ENCODE peak calls at places on chromosome 15, in nine cellular contexts. I is stomach, A is esophagus muscularis mucosa, O is K562, D is SK-N-SH, N is breast epithelium, U is HL-60, L is HCT116, Q is Panc1. G is an unnamed sample.

GRCh38 chr15:58292761-58293175 is 139.0 kb upstream of the LIPC start:
- DNase-seq in I (no peak), A (no peak), O (no peak), D (no peak), N (no peak), U (no peak), L (no peak), Q (no peak), G (no peak)

GRCh38 chr15:43903864-43904290 is 77.1 kb downstream of the WDR76 start:
- DNase-seq in I (peak; percentile 42), A (no peak), O (peak; percentile 89), D (peak; percentile 81), N (no peak), U (peak; percentile 61), L (peak; percentile 56), Q (peak; percentile 47), G (no peak)

GRCh38 chr15:46461416-46461815 is 826.6 kb downstream of the SQOR start:
- DNase-seq in I (no peak), A (no peak), O (no peak), D (no peak), N (no peak), U (no peak), L (no peak), Q (no peak), G (no peak)

GRCh38 chr15:48447657-48448056 is 116.4 kb downstream of the DUT start:
- DNase-seq in I (no peak), A (no peak), O (no peak), D (no peak), N (no peak), U (no peak), L (no peak), Q (no peak), G (no peak)

GRCh38 chr15:51846463-51847230 is 17.2 kb downstream of the TMOD3 start:
- DNase-seq in I (no peak), A (no peak), O (no peak), D (no peak), N (no peak), U (no peak), L (peak; percentile 87), Q (no peak), G (no peak)

GRCh38 chr15:100762913-100763627 is 116.6 kb upstream of the ALDH1A3 start:
- DNase-seq in I (no peak), A (no peak), O (no peak), D (peak; percentile 4), N (no peak), U (no peak), L (no peak), Q (no peak), G (no peak)

GRCh38 chr15:45429974-45430792 is 51.8 kb upstream of the GATM start:
- DNase-seq in I (peak; percentile 86), A (peak; percentile 92), O (peak; percentile 77), D (peak; percentile 51), N (no peak), U (peak; percentile 50), L (no peak), Q (peak; percentile 39), G (peak; percentile 79)

GRCh38 chr15:66751579-66751978 is 49.5 kb downstream of the SMAD6 start:
- DNase-seq in I (peak; percentile 55), A (no peak), O (no peak), D (no peak), N (peak; percentile 79), U (peak; percentile 26), L (peak; percentile 72), Q (no peak), G (peak; percentile 32)

GRCh38 chr15:63277893-63278505 is 594 bp downstream of the APH1B start:
- DNase-seq in I (no peak), A (no peak), O (no peak), D (no peak), N (peak; percentile 47), U (no peak), L (no peak), Q (no peak), G (peak; percentile 39)

GRCh38 chr15:56598991-56599390 is 134.1 kb upstream of the MNS1 start:
- DNase-seq in I (no peak), A (no peak), O (no peak), D (no peak), N (no peak), U (no peak), L (no peak), Q (no peak), G (no peak)

GRCh38 chr15:30991301-30992072 is at the start of gene MTMR10:
- DNase-seq in I (peak; percentile 82), A (no peak), O (peak; percentile 92), D (peak; percentile 96), N (peak; percentile 52), U (peak; percentile 61), L (peak; percentile 36), Q (no peak), G (peak; percentile 97)
- TF ChIP-seq POLR2AphosphoS5 in I (peak; percentile 1), A (peak; percentile 58), O (peak; percentile 71), D (peak; percentile 63), N (peak; percentile 54), U (peak; percentile 63), L (peak; percentile 86), Q (peak; percentile 80), G (peak; percentile 86)

DNA sequence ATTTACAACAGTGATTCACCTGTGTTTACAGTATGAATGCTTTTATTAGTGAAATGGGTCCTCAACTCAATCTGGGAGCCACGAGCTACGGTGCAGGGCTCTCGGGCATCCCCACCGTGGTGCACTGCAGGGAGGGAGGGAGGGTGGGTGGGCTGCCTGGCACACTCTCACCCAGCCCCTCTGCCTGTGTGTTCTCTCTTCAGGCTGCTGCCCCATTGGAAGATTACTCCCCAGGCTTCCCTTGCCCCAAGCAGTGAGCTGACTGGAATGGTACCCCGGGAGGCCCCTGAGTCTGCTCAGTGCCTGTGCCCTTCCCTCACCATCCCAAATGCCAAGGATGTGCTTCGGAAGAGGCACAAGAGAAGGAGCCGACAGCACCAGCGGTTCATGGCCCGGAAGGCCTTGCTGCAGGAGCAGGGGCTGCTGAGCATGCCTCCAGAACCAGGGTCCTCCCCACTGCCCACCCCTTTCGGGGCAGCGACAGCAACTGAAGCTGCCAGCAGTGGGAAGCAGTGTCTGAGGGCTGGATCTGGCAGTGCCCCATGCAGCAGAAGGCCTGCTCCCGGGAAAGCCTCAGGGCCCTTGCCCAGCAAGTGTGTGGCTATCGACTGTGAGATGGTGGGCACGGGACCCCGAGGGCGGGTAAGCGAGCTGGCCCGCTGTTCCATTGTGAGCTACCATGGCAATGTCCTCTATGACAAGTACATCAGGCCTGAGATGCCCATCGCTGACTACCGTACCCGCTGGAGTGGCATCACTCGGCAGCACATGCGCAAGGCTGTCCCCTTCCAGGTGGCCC is 5.0 kb downstream of the AEN start:
- DNase-seq in I (no peak), A (no peak), O (no peak), D (no peak), N (no peak), U (no peak), L (no peak), Q (no peak), G (no peak)
- TF ChIP-seq POLR2AphosphoS5 in I (no peak), A (no peak), O (no peak), D (no peak), N (no peak), U (no peak), L (no peak), Q (no peak), G (no peak)

GRCh38 chr15:40932625-40933519 is 3.7 kb downstream of the DLL4 start:
- DNase-seq in I (no peak), A (no peak), O (no peak), D (no peak), N (no peak), U (no peak), L (no peak), Q (no peak), G (no peak)
- TF ChIP-seq POLR2AphosphoS5 in I (no peak), A (no peak), O (no peak), D (no peak), N (no peak), U (no peak), L (no peak), Q (no peak), G (no peak)

GRCh38 chr15:85580914-85581313 is 200.5 kb downstream of the AKAP13 start:
- DNase-seq in I (peak; percentile 83), A (no peak), O (no peak), D (no peak), N (no peak), U (peak; percentile 29), L (no peak), Q (no peak), G (no peak)

GRCh38 chr15:85583404-85584390 is 203.3 kb downstream of the AKAP13 start:
- DNase-seq in I (peak; percentile 66), A (no peak), O (no peak), D (no peak), N (no peak), U (no peak), L (peak; percentile 36), Q (no peak), G (peak; percentile 76)

GRCh38 chr15:85581495-85581894 is 201.1 kb downstream of the AKAP13 start:
- DNase-seq in I (peak; percentile 58), A (peak; percentile 94), O (no peak), D (no peak), N (peak; percentile 42), U (peak; percentile 25), L (no peak), Q (no peak), G (peak; percentile 76)

GRCh38 chr15:85582076-85582718 is 201.8 kb downstream of the AKAP13 start:
- DNase-seq in I (peak; percentile 37), A (no peak), O (no peak), D (no peak), N (no peak), U (no peak), L (no peak), Q (no peak), G (peak; percentile 64)

DNA sequence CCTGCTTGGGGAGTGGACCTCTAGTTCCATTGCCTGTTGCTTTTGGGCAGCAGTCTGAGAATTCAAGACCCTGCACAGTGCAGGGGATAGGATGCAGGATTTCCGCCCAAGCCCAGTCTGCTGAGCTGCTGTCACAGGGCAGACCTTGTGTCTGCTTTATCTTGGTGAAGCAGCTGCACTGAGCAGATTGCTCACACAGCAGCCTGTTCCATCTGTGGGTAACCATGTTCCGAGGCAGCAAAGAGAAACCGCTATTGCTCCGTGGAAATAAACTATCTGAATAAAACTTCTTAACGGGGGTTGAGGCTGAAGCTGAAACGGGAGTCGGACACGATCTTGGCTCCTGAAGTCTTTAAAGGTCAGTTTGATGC is 202.3 kb downstream of the AKAP13 start:
- DNase-seq in I (peak; percentile 53), A (no peak), O (peak; percentile 11), D (peak; percentile 56), N (peak; percentile 35), U (peak; percentile 42), L (no peak), Q (no peak), G (peak; percentile 71)
- TF ChIP-seq POLR2AphosphoS5 in I (no peak), A (peak; percentile 86), O (peak; percentile 55), D (no peak), N (peak; percentile 54), U (no peak), L (no peak), Q (no peak), G (peak; percentile 87)

GRCh38 chr15:90839187-90840071 is 29.0 kb upstream of the FURIN start:
- DNase-seq in I (peak; percentile 85), A (no peak), O (no peak), D (no peak), N (peak; percentile 43), U (peak; percentile 91), L (no peak), Q (no peak), G (no peak)
- TF ChIP-seq POLR2AphosphoS5 in I (no peak), A (no peak), O (no peak), D (no peak), N (no peak), U (peak; percentile 35), L (no peak), Q (no peak), G (no peak)